ENCODE peak calls at places on chromosomes 11 and 22, in six cellular contexts. One of them, this sample, is unnamed.

GRCh38 chr11:13595166-13595565 is 73.3 kb upstream of the FAR1 start:
- DNase-seq in right cardiac atrium: no peak
- DNase-seq in left lung: no peak
- DNase-seq in tibial artery: no peak
- DNase-seq in lower lobe of right lung: no peak
- DNase-seq in CD8-positive, alpha-beta T cell: no peak
- DNase-seq in this sample: no peak

GRCh38 chr22:46007848-46008261 is 30.9 kb upstream of the WNT7B start:
- DNase-seq in right cardiac atrium: peak; percentile 93
- DNase-seq in left lung: no peak
- DNase-seq in tibial artery: peak; percentile 96
- DNase-seq in lower lobe of right lung: peak; percentile 69
- DNase-seq in CD8-positive, alpha-beta T cell: no peak
- DNase-seq in this sample: peak; percentile 84

GRCh38 chr22:46726066-46726985 is 11.7 kb downstream of the CERK start:
- DNase-seq in right cardiac atrium: no peak
- DNase-seq in left lung: no peak
- DNase-seq in tibial artery: no peak
- DNase-seq in lower lobe of right lung: no peak
- DNase-seq in CD8-positive, alpha-beta T cell: no peak
- DNase-seq in this sample: no peak

GRCh38 chr11:43834291-43834690 is 46.3 kb upstream of the ALKBH3 start:
- DNase-seq in right cardiac atrium: no peak
- DNase-seq in left lung: no peak
- DNase-seq in tibial artery: no peak
- DNase-seq in lower lobe of right lung: no peak
- DNase-seq in CD8-positive, alpha-beta T cell: no peak
- DNase-seq in this sample: no peak

GRCh38 chr11:47453365-47453764 is 4.4 kb upstream of the RAPSN start:
- DNase-seq in right cardiac atrium: no peak
- DNase-seq in left lung: no peak
- DNase-seq in tibial artery: no peak
- DNase-seq in lower lobe of right lung: no peak
- DNase-seq in CD8-positive, alpha-beta T cell: no peak
- DNase-seq in this sample: no peak

GRCh38 chr11:71352226-71352625 is 96.0 kb downstream of the DHCR7 start:
- DNase-seq in right cardiac atrium: no peak
- DNase-seq in left lung: no peak
- DNase-seq in tibial artery: no peak
- DNase-seq in lower lobe of right lung: no peak
- DNase-seq in CD8-positive, alpha-beta T cell: no peak
- DNase-seq in this sample: peak; percentile 26

GRCh38 chr11:123694551-123694950 is 40.1 kb upstream of the SCN3B start:
- DNase-seq in right cardiac atrium: no peak
- DNase-seq in left lung: no peak
- DNase-seq in tibial artery: no peak
- DNase-seq in lower lobe of right lung: no peak
- DNase-seq in CD8-positive, alpha-beta T cell: no peak
- DNase-seq in this sample: no peak

GRCh38 chr11:68020575-68020974 is 9.9 kb upstream of the NDUFS8 start:
- DNase-seq in right cardiac atrium: no peak
- DNase-seq in left lung: peak; percentile 71
- DNase-seq in tibial artery: no peak
- DNase-seq in lower lobe of right lung: peak; percentile 74
- DNase-seq in CD8-positive, alpha-beta T cell: no peak
- DNase-seq in this sample: no peak

GRCh38 chr11:34830648-34831047 is 85.5 kb downstream of the APIP start:
- DNase-seq in right cardiac atrium: peak; percentile 63
- DNase-seq in left lung: no peak
- DNase-seq in tibial artery: no peak
- DNase-seq in lower lobe of right lung: no peak
- DNase-seq in CD8-positive, alpha-beta T cell: no peak
- DNase-seq in this sample: no peak

GRCh38 chr11:103453901-103454300 is 344.7 kb downstream of the DYNC2H1 start:
- DNase-seq in right cardiac atrium: no peak
- DNase-seq in left lung: no peak
- DNase-seq in tibial artery: no peak
- DNase-seq in lower lobe of right lung: no peak
- DNase-seq in CD8-positive, alpha-beta T cell: no peak
- DNase-seq in this sample: no peak

GRCh38 chr11:106507645-106508306 is 430.3 kb downstream of the AASDHPPT start:
- DNase-seq in right cardiac atrium: no peak
- DNase-seq in left lung: no peak
- DNase-seq in tibial artery: no peak
- DNase-seq in lower lobe of right lung: no peak
- DNase-seq in CD8-positive, alpha-beta T cell: no peak
- DNase-seq in this sample: no peak

GRCh38 chr22:50261615-50262459 is at the start of gene MAPK12:
- DNase-seq in right cardiac atrium: peak; percentile 54
- DNase-seq in left lung: no peak
- DNase-seq in tibial artery: no peak
- DNase-seq in lower lobe of right lung: no peak
- DNase-seq in CD8-positive, alpha-beta T cell: no peak
- DNase-seq in this sample: peak; percentile 69

GRCh38 chr11:111460752-111461305 is 51.4 kb downstream of the BTG4 start:
- DNase-seq in right cardiac atrium: no peak
- DNase-seq in left lung: no peak
- DNase-seq in tibial artery: no peak
- DNase-seq in lower lobe of right lung: no peak
- DNase-seq in CD8-positive, alpha-beta T cell: no peak
- DNase-seq in this sample: no peak

GRCh38 chr22:49825944-49826602 is 1.6 kb downstream of the BRD1 start:
- DNase-seq in right cardiac atrium: no peak
- DNase-seq in left lung: no peak
- DNase-seq in tibial artery: no peak
- DNase-seq in lower lobe of right lung: peak; percentile 50
- DNase-seq in CD8-positive, alpha-beta T cell: peak; percentile 45
- DNase-seq in this sample: peak; percentile 61

GRCh38 chr11:91104237-91104636 is 881.4 kb upstream of the CHORDC1 start:
- DNase-seq in right cardiac atrium: no peak
- DNase-seq in left lung: no peak
- DNase-seq in tibial artery: no peak
- DNase-seq in lower lobe of right lung: no peak
- DNase-seq in CD8-positive, alpha-beta T cell: no peak
- DNase-seq in this sample: no peak

GRCh38 chr11:109697140-109697843 is 275.3 kb downstream of the C11orf87 start:
- DNase-seq in right cardiac atrium: no peak
- DNase-seq in left lung: no peak
- DNase-seq in tibial artery: no peak
- DNase-seq in lower lobe of right lung: no peak
- DNase-seq in CD8-positive, alpha-beta T cell: no peak
- DNase-seq in this sample: no peak

GRCh38 chr11:86135319-86135714 is 66.4 kb upstream of the PICALM start:
- DNase-seq in right cardiac atrium: no peak
- DNase-seq in left lung: no peak
- DNase-seq in tibial artery: no peak
- DNase-seq in lower lobe of right lung: no peak
- DNase-seq in CD8-positive, alpha-beta T cell: no peak
- DNase-seq in this sample: no peak

GRCh38 chr11:133064152-133064877 is 468.0 kb downstream of the OPCML start:
- DNase-seq in right cardiac atrium: peak; percentile 87
- DNase-seq in left lung: no peak
- DNase-seq in tibial artery: no peak
- DNase-seq in lower lobe of right lung: peak; percentile 69
- DNase-seq in CD8-positive, alpha-beta T cell: no peak
- DNase-seq in this sample: peak; percentile 77

GRCh38 chr11:62599069-62599696 is 2.5 kb downstream of the MTA2 start:
- DNase-seq in right cardiac atrium: peak; percentile 97
- DNase-seq in left lung: peak; percentile 93
- DNase-seq in tibial artery: peak; percentile 98
- DNase-seq in lower lobe of right lung: peak; percentile 93
- DNase-seq in CD8-positive, alpha-beta T cell: peak; percentile 90
- DNase-seq in this sample: peak; percentile 97

GRCh38 chr22:31556627-31557203 is 60.4 kb downstream of the SFI1 start:
- DNase-seq in right cardiac atrium: no peak
- DNase-seq in left lung: no peak
- DNase-seq in tibial artery: no peak
- DNase-seq in lower lobe of right lung: no peak
- DNase-seq in CD8-positive, alpha-beta T cell: no peak
- DNase-seq in this sample: no peak

GRCh38 chr22:22406445-22406844 is 102.1 kb downstream of the ZNF280B start:
- DNase-seq in right cardiac atrium: no peak
- DNase-seq in left lung: no peak
- DNase-seq in tibial artery: no peak
- DNase-seq in lower lobe of right lung: no peak
- DNase-seq in CD8-positive, alpha-beta T cell: no peak
- DNase-seq in this sample: no peak

GRCh38 chr11:9675691-9676090 is 11.8 kb downstream of the SWAP70 start:
- DNase-seq in right cardiac atrium: no peak
- DNase-seq in left lung: no peak
- DNase-seq in tibial artery: no peak
- DNase-seq in lower lobe of right lung: no peak
- DNase-seq in CD8-positive, alpha-beta T cell: no peak
- DNase-seq in this sample: no peak

GRCh38 chr11:133987221-133987620 is 30.5 kb upstream of the IGSF9B start:
- DNase-seq in right cardiac atrium: no peak
- DNase-seq in left lung: no peak
- DNase-seq in tibial artery: no peak
- DNase-seq in lower lobe of right lung: no peak
- DNase-seq in CD8-positive, alpha-beta T cell: no peak
- DNase-seq in this sample: no peak

GRCh38 chr11:23932485-23932898 is 564.4 kb upstream of the LUZP2 start:
- DNase-seq in right cardiac atrium: no peak
- DNase-seq in left lung: no peak
- DNase-seq in tibial artery: no peak
- DNase-seq in lower lobe of right lung: no peak
- DNase-seq in CD8-positive, alpha-beta T cell: no peak
- DNase-seq in this sample: no peak
- H3K27ac ChIP-seq in right cardiac atrium: no peak overlapping the region
- H3K27ac ChIP-seq in left lung: no peak overlapping the region
- H3K27ac ChIP-seq in tibial artery: no peak overlapping the region
- H3K27ac ChIP-seq in lower lobe of right lung: no peak overlapping the region
- H3K27ac ChIP-seq in CD8-positive, alpha-beta T cell: no peak overlapping the region
- H3K27ac ChIP-seq in this sample: no peak overlapping the region

GRCh38 chr11:120554771-120555432 is 43.4 kb downstream of the GRIK4 start:
- DNase-seq in right cardiac atrium: no peak
- DNase-seq in left lung: no peak
- DNase-seq in tibial artery: no peak
- DNase-seq in lower lobe of right lung: no peak
- DNase-seq in CD8-positive, alpha-beta T cell: no peak
- DNase-seq in this sample: no peak
- H3K4me3 ChIP-seq in right cardiac atrium: no peak overlapping the region
- H3K4me3 ChIP-seq in left lung: no peak overlapping the region
- H3K4me3 ChIP-seq in tibial artery: no peak overlapping the region
- H3K4me3 ChIP-seq in lower lobe of right lung: no peak overlapping the region
- H3K4me3 ChIP-seq in CD8-positive, alpha-beta T cell: no peak overlapping the region
- H3K4me3 ChIP-seq in this sample: no peak overlapping the region

GRCh38 chr22:47929646-47930185 is 1167.3 kb downstream of the TBC1D22A start:
- DNase-seq in right cardiac atrium: no peak
- DNase-seq in left lung: no peak
- DNase-seq in tibial artery: no peak
- DNase-seq in lower lobe of right lung: no peak
- DNase-seq in CD8-positive, alpha-beta T cell: no peak
- DNase-seq in this sample: no peak

GRCh38 chr22:47933891-47934290 is 1171.4 kb downstream of the TBC1D22A start:
- DNase-seq in right cardiac atrium: no peak
- DNase-seq in left lung: no peak
- DNase-seq in tibial artery: no peak
- DNase-seq in lower lobe of right lung: no peak
- DNase-seq in CD8-positive, alpha-beta T cell: no peak
- DNase-seq in this sample: no peak

GRCh38 chr22:47929073-47929472 is 1166.6 kb downstream of the TBC1D22A start:
- DNase-seq in right cardiac atrium: no peak
- DNase-seq in left lung: no peak
- DNase-seq in tibial artery: no peak
- DNase-seq in lower lobe of right lung: no peak
- DNase-seq in CD8-positive, alpha-beta T cell: no peak
- DNase-seq in this sample: no peak

GRCh38 chr22:47928626-47929025 is 1166.2 kb downstream of the TBC1D22A start:
- DNase-seq in right cardiac atrium: no peak
- DNase-seq in left lung: no peak
- DNase-seq in tibial artery: no peak
- DNase-seq in lower lobe of right lung: no peak
- DNase-seq in CD8-positive, alpha-beta T cell: no peak
- DNase-seq in this sample: no peak

GRCh38 chr22:47933226-47933625 is 1170.8 kb downstream of the TBC1D22A start:
- DNase-seq in right cardiac atrium: no peak
- DNase-seq in left lung: no peak
- DNase-seq in tibial artery: no peak
- DNase-seq in lower lobe of right lung: no peak
- DNase-seq in CD8-positive, alpha-beta T cell: no peak
- DNase-seq in this sample: no peak
- H3K27ac ChIP-seq in right cardiac atrium: no peak overlapping the region
- H3K27ac ChIP-seq in left lung: no peak overlapping the region
- H3K27ac ChIP-seq in tibial artery: no peak overlapping the region
- H3K27ac ChIP-seq in lower lobe of right lung: no peak overlapping the region
- H3K27ac ChIP-seq in CD8-positive, alpha-beta T cell: no peak overlapping the region
- H3K27ac ChIP-seq in this sample: no peak overlapping the region

DNA sequence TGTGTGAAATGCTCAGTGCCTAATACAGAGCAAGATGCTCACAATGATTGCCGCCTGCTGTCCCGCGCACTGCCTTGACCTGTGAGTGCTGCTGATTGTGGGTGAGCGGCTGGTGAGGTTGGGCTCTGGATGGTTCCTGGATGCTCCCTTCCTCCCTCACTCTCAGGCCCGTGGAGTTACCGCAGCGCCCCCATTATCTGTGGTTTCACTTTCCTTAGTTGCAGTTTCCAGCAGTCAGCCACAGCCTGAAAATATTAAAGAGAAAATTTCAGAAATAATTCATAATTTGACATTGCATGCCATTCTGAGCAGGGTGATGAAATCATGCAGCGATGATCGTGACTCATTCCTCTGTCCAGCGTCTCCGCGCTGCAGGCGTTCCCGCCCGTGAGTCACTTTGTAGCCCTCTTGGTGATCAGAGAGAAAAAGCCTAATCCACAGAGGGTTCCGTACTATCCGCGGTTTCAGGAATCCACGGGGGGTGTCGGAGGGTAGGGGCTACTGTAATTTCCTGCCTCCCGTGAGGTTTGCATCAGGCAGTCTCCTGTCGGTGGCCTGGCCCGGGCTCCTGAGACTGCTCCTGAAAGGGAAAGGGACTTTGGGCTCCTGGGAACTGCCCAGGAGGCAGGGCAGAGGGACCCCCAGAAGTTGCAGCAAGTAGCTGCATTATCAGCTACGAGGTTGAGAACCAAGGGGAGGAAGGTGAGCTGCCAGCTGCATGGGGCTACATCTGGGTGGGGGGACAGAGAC is 10.6 kb downstream of the RPL3 start:
- DNase-seq in right cardiac atrium: peak; percentile 82
- DNase-seq in left lung: peak; percentile 80
- DNase-seq in tibial artery: peak; percentile 90
- DNase-seq in lower lobe of right lung: peak; percentile 69
- DNase-seq in CD8-positive, alpha-beta T cell: no peak
- DNase-seq in this sample: peak; percentile 83
- H3K4me3 ChIP-seq in right cardiac atrium: no peak overlapping the region
- H3K4me3 ChIP-seq in left lung: no peak overlapping the region
- H3K4me3 ChIP-seq in tibial artery: peak overlapping the region; percentile 27
- H3K4me3 ChIP-seq in lower lobe of right lung: peak overlapping the region; percentile 25
- H3K4me3 ChIP-seq in CD8-positive, alpha-beta T cell: no peak overlapping the region
- H3K4me3 ChIP-seq in this sample: peak overlapping the region; percentile 33

GRCh38 chr11:65305501-65306268 is 9.0 kb upstream of the CDC42EP2 start:
- DNase-seq in right cardiac atrium: peak; percentile 39
- DNase-seq in left lung: no peak
- DNase-seq in tibial artery: no peak
- DNase-seq in lower lobe of right lung: no peak
- DNase-seq in CD8-positive, alpha-beta T cell: no peak
- DNase-seq in this sample: no peak
- H3K27ac ChIP-seq in right cardiac atrium: no peak overlapping the region
- H3K27ac ChIP-seq in left lung: no peak overlapping the region
- H3K27ac ChIP-seq in tibial artery: peak overlapping the region; percentile 5
- H3K27ac ChIP-seq in lower lobe of right lung: peak overlapping the region; percentile 6
- H3K27ac ChIP-seq in CD8-positive, alpha-beta T cell: no peak overlapping the region
- H3K27ac ChIP-seq in this sample: no peak overlapping the region